ENCODE peak calls at places on chromosomes 16 and 17, in eight cellular contexts. One of them, this sample, is unnamed.

GRCh38 chr17:4590981-4591453 is 6.7 kb downstream of the SMTNL2 start:
- DNase-seq in activated naive CD8-positive, alpha-beta T cell treated with anti-CD3 and anti-CD28 coated beads, Interleukin-2, amount 50 U/mL, for 16 hours: no peak
- DNase-seq in GM23338: no peak
- DNase-seq in WTC11: no peak
- DNase-seq in HCT116: no peak
- DNase-seq in stimulated activated CD8-positive, alpha-beta memory T cell treated with anti-CD3 and anti-CD28 coated beads, Interleukin-4, amount 100 ng/mL, for 4 hours: no peak
- DNase-seq in activated T-cell treated with anti-CD3 and anti-CD28 coated beads for 1 hour: no peak
- DNase-seq in GM04503: no peak
- DNase-seq in this sample: no peak

GRCh38 chr17:46929413-46929812 is 6.5 kb downstream of the GOSR2 start:
- DNase-seq in activated naive CD8-positive, alpha-beta T cell treated with anti-CD3 and anti-CD28 coated beads, Interleukin-2, amount 50 U/mL, for 16 hours: no peak
- DNase-seq in GM23338: no peak
- DNase-seq in WTC11: no peak
- DNase-seq in HCT116: no peak
- DNase-seq in stimulated activated CD8-positive, alpha-beta memory T cell treated with anti-CD3 and anti-CD28 coated beads, Interleukin-4, amount 100 ng/mL, for 4 hours: no peak
- DNase-seq in activated T-cell treated with anti-CD3 and anti-CD28 coated beads for 1 hour: no peak
- DNase-seq in GM04503: no peak
- DNase-seq in this sample: no peak

GRCh38 chr16:1908983-1909382 is 9.2 kb downstream of the HS3ST6 start:
- DNase-seq in activated naive CD8-positive, alpha-beta T cell treated with anti-CD3 and anti-CD28 coated beads, Interleukin-2, amount 50 U/mL, for 16 hours: no peak
- DNase-seq in GM23338: no peak
- DNase-seq in WTC11: no peak
- DNase-seq in HCT116: no peak
- DNase-seq in stimulated activated CD8-positive, alpha-beta memory T cell treated with anti-CD3 and anti-CD28 coated beads, Interleukin-4, amount 100 ng/mL, for 4 hours: no peak
- DNase-seq in activated T-cell treated with anti-CD3 and anti-CD28 coated beads for 1 hour: no peak
- DNase-seq in GM04503: no peak
- DNase-seq in this sample: no peak

GRCh38 chr17:15377608-15378007 is 36.2 kb upstream of the TEKT3 start:
- DNase-seq in activated naive CD8-positive, alpha-beta T cell treated with anti-CD3 and anti-CD28 coated beads, Interleukin-2, amount 50 U/mL, for 16 hours: no peak
- DNase-seq in GM23338: peak; percentile 13
- DNase-seq in WTC11: no peak
- DNase-seq in HCT116: peak; percentile 10
- DNase-seq in stimulated activated CD8-positive, alpha-beta memory T cell treated with anti-CD3 and anti-CD28 coated beads, Interleukin-4, amount 100 ng/mL, for 4 hours: no peak
- DNase-seq in activated T-cell treated with anti-CD3 and anti-CD28 coated beads for 1 hour: no peak
- DNase-seq in GM04503: peak; percentile 70
- DNase-seq in this sample: no peak

GRCh38 chr16:14608604-14609003 is 21.5 kb downstream of the PARN start:
- DNase-seq in activated naive CD8-positive, alpha-beta T cell treated with anti-CD3 and anti-CD28 coated beads, Interleukin-2, amount 50 U/mL, for 16 hours: no peak
- DNase-seq in GM23338: no peak
- DNase-seq in WTC11: no peak
- DNase-seq in HCT116: no peak
- DNase-seq in stimulated activated CD8-positive, alpha-beta memory T cell treated with anti-CD3 and anti-CD28 coated beads, Interleukin-4, amount 100 ng/mL, for 4 hours: no peak
- DNase-seq in activated T-cell treated with anti-CD3 and anti-CD28 coated beads for 1 hour: no peak
- DNase-seq in GM04503: no peak
- DNase-seq in this sample: no peak

GRCh38 chr17:307295-307691 is 45.3 kb downstream of the RPH3AL start:
- DNase-seq in activated naive CD8-positive, alpha-beta T cell treated with anti-CD3 and anti-CD28 coated beads, Interleukin-2, amount 50 U/mL, for 16 hours: no peak
- DNase-seq in GM23338: no peak
- DNase-seq in WTC11: no peak
- DNase-seq in HCT116: no peak
- DNase-seq in stimulated activated CD8-positive, alpha-beta memory T cell treated with anti-CD3 and anti-CD28 coated beads, Interleukin-4, amount 100 ng/mL, for 4 hours: no peak
- DNase-seq in activated T-cell treated with anti-CD3 and anti-CD28 coated beads for 1 hour: no peak
- DNase-seq in GM04503: no peak
- DNase-seq in this sample: no peak

GRCh38 chr17:32622540-32622939 is 135.7 kb downstream of the CDK5R1 start:
- DNase-seq in activated naive CD8-positive, alpha-beta T cell treated with anti-CD3 and anti-CD28 coated beads, Interleukin-2, amount 50 U/mL, for 16 hours: no peak
- DNase-seq in GM23338: no peak
- DNase-seq in WTC11: no peak
- DNase-seq in HCT116: no peak
- DNase-seq in stimulated activated CD8-positive, alpha-beta memory T cell treated with anti-CD3 and anti-CD28 coated beads, Interleukin-4, amount 100 ng/mL, for 4 hours: no peak
- DNase-seq in activated T-cell treated with anti-CD3 and anti-CD28 coated beads for 1 hour: no peak
- DNase-seq in GM04503: no peak
- DNase-seq in this sample: no peak

GRCh38 chr16:4474192-4474961 is at the start of gene NMRAL1:
- DNase-seq in activated naive CD8-positive, alpha-beta T cell treated with anti-CD3 and anti-CD28 coated beads, Interleukin-2, amount 50 U/mL, for 16 hours: peak; percentile 58
- DNase-seq in GM23338: peak; percentile 98
- DNase-seq in WTC11: peak; percentile 94
- DNase-seq in HCT116: peak; percentile 84
- DNase-seq in stimulated activated CD8-positive, alpha-beta memory T cell treated with anti-CD3 and anti-CD28 coated beads, Interleukin-4, amount 100 ng/mL, for 4 hours: peak; percentile 62
- DNase-seq in activated T-cell treated with anti-CD3 and anti-CD28 coated beads for 1 hour: peak; percentile 71
- DNase-seq in GM04503: peak; percentile 49
- DNase-seq in this sample: peak; percentile 52

GRCh38 chr17:170130-170654 is 11.3 kb downstream of the DOC2B start:
- DNase-seq in activated naive CD8-positive, alpha-beta T cell treated with anti-CD3 and anti-CD28 coated beads, Interleukin-2, amount 50 U/mL, for 16 hours: no peak
- DNase-seq in GM23338: no peak
- DNase-seq in WTC11: no peak
- DNase-seq in HCT116: no peak
- DNase-seq in stimulated activated CD8-positive, alpha-beta memory T cell treated with anti-CD3 and anti-CD28 coated beads, Interleukin-4, amount 100 ng/mL, for 4 hours: no peak
- DNase-seq in activated T-cell treated with anti-CD3 and anti-CD28 coated beads for 1 hour: no peak
- DNase-seq in GM04503: no peak
- DNase-seq in this sample: no peak

GRCh38 chr17:30091771-30092170 is 24.8 kb upstream of the NSRP1 start:
- DNase-seq in activated naive CD8-positive, alpha-beta T cell treated with anti-CD3 and anti-CD28 coated beads, Interleukin-2, amount 50 U/mL, for 16 hours: no peak
- DNase-seq in GM23338: no peak
- DNase-seq in WTC11: no peak
- DNase-seq in HCT116: peak; percentile 10
- DNase-seq in stimulated activated CD8-positive, alpha-beta memory T cell treated with anti-CD3 and anti-CD28 coated beads, Interleukin-4, amount 100 ng/mL, for 4 hours: no peak
- DNase-seq in activated T-cell treated with anti-CD3 and anti-CD28 coated beads for 1 hour: no peak
- DNase-seq in GM04503: peak; percentile 71
- DNase-seq in this sample: no peak

GRCh38 chr17:42686520-42687137 is 4.3 kb downstream of the CNTNAP1 start:
- DNase-seq in activated naive CD8-positive, alpha-beta T cell treated with anti-CD3 and anti-CD28 coated beads, Interleukin-2, amount 50 U/mL, for 16 hours: no peak
- DNase-seq in GM23338: no peak
- DNase-seq in WTC11: no peak
- DNase-seq in HCT116: no peak
- DNase-seq in stimulated activated CD8-positive, alpha-beta memory T cell treated with anti-CD3 and anti-CD28 coated beads, Interleukin-4, amount 100 ng/mL, for 4 hours: no peak
- DNase-seq in activated T-cell treated with anti-CD3 and anti-CD28 coated beads for 1 hour: no peak
- DNase-seq in GM04503: no peak
- DNase-seq in this sample: no peak

GRCh38 chr16:626174-626765 is 4.5 kb upstream of the WFIKKN1 start:
- DNase-seq in activated naive CD8-positive, alpha-beta T cell treated with anti-CD3 and anti-CD28 coated beads, Interleukin-2, amount 50 U/mL, for 16 hours: no peak
- DNase-seq in GM23338: no peak
- DNase-seq in WTC11: no peak
- DNase-seq in HCT116: no peak
- DNase-seq in stimulated activated CD8-positive, alpha-beta memory T cell treated with anti-CD3 and anti-CD28 coated beads, Interleukin-4, amount 100 ng/mL, for 4 hours: no peak
- DNase-seq in activated T-cell treated with anti-CD3 and anti-CD28 coated beads for 1 hour: no peak
- DNase-seq in GM04503: no peak
- DNase-seq in this sample: no peak

GRCh38 chr17:29243792-29244191 is 2.9 kb upstream of the CRYBA1 start:
- DNase-seq in activated naive CD8-positive, alpha-beta T cell treated with anti-CD3 and anti-CD28 coated beads, Interleukin-2, amount 50 U/mL, for 16 hours: no peak
- DNase-seq in GM23338: peak; percentile 71
- DNase-seq in WTC11: peak; percentile 47
- DNase-seq in HCT116: no peak
- DNase-seq in stimulated activated CD8-positive, alpha-beta memory T cell treated with anti-CD3 and anti-CD28 coated beads, Interleukin-4, amount 100 ng/mL, for 4 hours: no peak
- DNase-seq in activated T-cell treated with anti-CD3 and anti-CD28 coated beads for 1 hour: no peak
- DNase-seq in GM04503: no peak
- DNase-seq in this sample: no peak

GRCh38 chr16:53580038-53580802 is 77.2 kb upstream of the AKTIP start:
- DNase-seq in activated naive CD8-positive, alpha-beta T cell treated with anti-CD3 and anti-CD28 coated beads, Interleukin-2, amount 50 U/mL, for 16 hours: no peak
- DNase-seq in GM23338: no peak
- DNase-seq in WTC11: no peak
- DNase-seq in HCT116: no peak
- DNase-seq in stimulated activated CD8-positive, alpha-beta memory T cell treated with anti-CD3 and anti-CD28 coated beads, Interleukin-4, amount 100 ng/mL, for 4 hours: no peak
- DNase-seq in activated T-cell treated with anti-CD3 and anti-CD28 coated beads for 1 hour: no peak
- DNase-seq in GM04503: no peak
- DNase-seq in this sample: no peak

GRCh38 chr16:84751947-84752346 is 52.1 kb downstream of the USP10 start:
- DNase-seq in activated naive CD8-positive, alpha-beta T cell treated with anti-CD3 and anti-CD28 coated beads, Interleukin-2, amount 50 U/mL, for 16 hours: no peak
- DNase-seq in GM23338: no peak
- DNase-seq in WTC11: no peak
- DNase-seq in HCT116: no peak
- DNase-seq in stimulated activated CD8-positive, alpha-beta memory T cell treated with anti-CD3 and anti-CD28 coated beads, Interleukin-4, amount 100 ng/mL, for 4 hours: no peak
- DNase-seq in activated T-cell treated with anti-CD3 and anti-CD28 coated beads for 1 hour: no peak
- DNase-seq in GM04503: no peak
- DNase-seq in this sample: no peak

GRCh38 chr16:17273142-17273561 is 197.6 kb downstream of the XYLT1 start:
- DNase-seq in activated naive CD8-positive, alpha-beta T cell treated with anti-CD3 and anti-CD28 coated beads, Interleukin-2, amount 50 U/mL, for 16 hours: no peak
- DNase-seq in GM23338: no peak
- DNase-seq in WTC11: no peak
- DNase-seq in HCT116: peak; percentile 69
- DNase-seq in stimulated activated CD8-positive, alpha-beta memory T cell treated with anti-CD3 and anti-CD28 coated beads, Interleukin-4, amount 100 ng/mL, for 4 hours: peak; percentile 13
- DNase-seq in activated T-cell treated with anti-CD3 and anti-CD28 coated beads for 1 hour: no peak
- DNase-seq in GM04503: peak; percentile 77
- DNase-seq in this sample: no peak

GRCh38 chr16:81094771-81095251 is 1.4 kb downstream of the GCSH start:
- DNase-seq in activated naive CD8-positive, alpha-beta T cell treated with anti-CD3 and anti-CD28 coated beads, Interleukin-2, amount 50 U/mL, for 16 hours: no peak
- DNase-seq in GM23338: no peak
- DNase-seq in WTC11: no peak
- DNase-seq in HCT116: no peak
- DNase-seq in stimulated activated CD8-positive, alpha-beta memory T cell treated with anti-CD3 and anti-CD28 coated beads, Interleukin-4, amount 100 ng/mL, for 4 hours: no peak
- DNase-seq in activated T-cell treated with anti-CD3 and anti-CD28 coated beads for 1 hour: no peak
- DNase-seq in GM04503: no peak
- DNase-seq in this sample: no peak

GRCh38 chr16:51151951-51152663 is 1.0 kb upstream of the SALL1 start:
- DNase-seq in activated naive CD8-positive, alpha-beta T cell treated with anti-CD3 and anti-CD28 coated beads, Interleukin-2, amount 50 U/mL, for 16 hours: no peak
- DNase-seq in GM23338: peak; percentile 88
- DNase-seq in WTC11: peak; percentile 88
- DNase-seq in HCT116: no peak
- DNase-seq in stimulated activated CD8-positive, alpha-beta memory T cell treated with anti-CD3 and anti-CD28 coated beads, Interleukin-4, amount 100 ng/mL, for 4 hours: no peak
- DNase-seq in activated T-cell treated with anti-CD3 and anti-CD28 coated beads for 1 hour: no peak
- DNase-seq in GM04503: peak; percentile 56
- DNase-seq in this sample: no peak

GRCh38 chr16:85429776-85430522 is 183.2 kb upstream of the GSE1 start:
- DNase-seq in activated naive CD8-positive, alpha-beta T cell treated with anti-CD3 and anti-CD28 coated beads, Interleukin-2, amount 50 U/mL, for 16 hours: no peak
- DNase-seq in GM23338: no peak
- DNase-seq in WTC11: no peak
- DNase-seq in HCT116: no peak
- DNase-seq in stimulated activated CD8-positive, alpha-beta memory T cell treated with anti-CD3 and anti-CD28 coated beads, Interleukin-4, amount 100 ng/mL, for 4 hours: no peak
- DNase-seq in activated T-cell treated with anti-CD3 and anti-CD28 coated beads for 1 hour: no peak
- DNase-seq in GM04503: no peak
- DNase-seq in this sample: no peak

GRCh38 chr17:2853111-2853721 is 57.0 kb downstream of the RAP1GAP2 start:
- DNase-seq in activated naive CD8-positive, alpha-beta T cell treated with anti-CD3 and anti-CD28 coated beads, Interleukin-2, amount 50 U/mL, for 16 hours: no peak
- DNase-seq in GM23338: peak; percentile 74
- DNase-seq in WTC11: peak; percentile 71
- DNase-seq in HCT116: no peak
- DNase-seq in stimulated activated CD8-positive, alpha-beta memory T cell treated with anti-CD3 and anti-CD28 coated beads, Interleukin-4, amount 100 ng/mL, for 4 hours: no peak
- DNase-seq in activated T-cell treated with anti-CD3 and anti-CD28 coated beads for 1 hour: peak; percentile 20
- DNase-seq in GM04503: no peak
- DNase-seq in this sample: no peak

GRCh38 chr17:77287432-77288068 is 146.8 kb downstream of the SEC14L1 start:
- DNase-seq in activated naive CD8-positive, alpha-beta T cell treated with anti-CD3 and anti-CD28 coated beads, Interleukin-2, amount 50 U/mL, for 16 hours: no peak
- DNase-seq in GM23338: peak; percentile 49
- DNase-seq in WTC11: peak; percentile 33
- DNase-seq in HCT116: peak; percentile 92
- DNase-seq in stimulated activated CD8-positive, alpha-beta memory T cell treated with anti-CD3 and anti-CD28 coated beads, Interleukin-4, amount 100 ng/mL, for 4 hours: no peak
- DNase-seq in activated T-cell treated with anti-CD3 and anti-CD28 coated beads for 1 hour: no peak
- DNase-seq in GM04503: peak; percentile 86
- DNase-seq in this sample: no peak

GRCh38 chr17:81042606-81043005 is 7.7 kb downstream of the BAIAP2 start:
- DNase-seq in activated naive CD8-positive, alpha-beta T cell treated with anti-CD3 and anti-CD28 coated beads, Interleukin-2, amount 50 U/mL, for 16 hours: no peak
- DNase-seq in GM23338: no peak
- DNase-seq in WTC11: no peak
- DNase-seq in HCT116: no peak
- DNase-seq in stimulated activated CD8-positive, alpha-beta memory T cell treated with anti-CD3 and anti-CD28 coated beads, Interleukin-4, amount 100 ng/mL, for 4 hours: no peak
- DNase-seq in activated T-cell treated with anti-CD3 and anti-CD28 coated beads for 1 hour: no peak
- DNase-seq in GM04503: no peak
- DNase-seq in this sample: no peak

GRCh38 chr17:4072487-4073157 is 70.2 kb downstream of the ZZEF1 start:
- DNase-seq in activated naive CD8-positive, alpha-beta T cell treated with anti-CD3 and anti-CD28 coated beads, Interleukin-2, amount 50 U/mL, for 16 hours: no peak
- DNase-seq in GM23338: no peak
- DNase-seq in WTC11: no peak
- DNase-seq in HCT116: no peak
- DNase-seq in stimulated activated CD8-positive, alpha-beta memory T cell treated with anti-CD3 and anti-CD28 coated beads, Interleukin-4, amount 100 ng/mL, for 4 hours: no peak
- DNase-seq in activated T-cell treated with anti-CD3 and anti-CD28 coated beads for 1 hour: no peak
- DNase-seq in GM04503: peak; percentile 39
- DNase-seq in this sample: no peak

GRCh38 chr17:73429440-73430164 is 117.8 kb upstream of the CDC42EP4 start:
- DNase-seq in activated naive CD8-positive, alpha-beta T cell treated with anti-CD3 and anti-CD28 coated beads, Interleukin-2, amount 50 U/mL, for 16 hours: peak; percentile 75
- DNase-seq in GM23338: peak; percentile 92
- DNase-seq in WTC11: peak; percentile 93
- DNase-seq in HCT116: peak; percentile 62
- DNase-seq in stimulated activated CD8-positive, alpha-beta memory T cell treated with anti-CD3 and anti-CD28 coated beads, Interleukin-4, amount 100 ng/mL, for 4 hours: peak; percentile 62
- DNase-seq in activated T-cell treated with anti-CD3 and anti-CD28 coated beads for 1 hour: peak; percentile 90
- DNase-seq in GM04503: peak; percentile 5
- DNase-seq in this sample: no peak

GRCh38 chr17:48619821-48620496 is 4.9 kb upstream of the HOXB8 start:
- DNase-seq in activated naive CD8-positive, alpha-beta T cell treated with anti-CD3 and anti-CD28 coated beads, Interleukin-2, amount 50 U/mL, for 16 hours: no peak
- DNase-seq in GM23338: peak; percentile 53
- DNase-seq in WTC11: no peak
- DNase-seq in HCT116: no peak
- DNase-seq in stimulated activated CD8-positive, alpha-beta memory T cell treated with anti-CD3 and anti-CD28 coated beads, Interleukin-4, amount 100 ng/mL, for 4 hours: no peak
- DNase-seq in activated T-cell treated with anti-CD3 and anti-CD28 coated beads for 1 hour: no peak
- DNase-seq in GM04503: no peak
- DNase-seq in this sample: no peak

GRCh38 chr17:66459811-66460270 is 157.4 kb downstream of the PRKCA start:
- DNase-seq in activated naive CD8-positive, alpha-beta T cell treated with anti-CD3 and anti-CD28 coated beads, Interleukin-2, amount 50 U/mL, for 16 hours: no peak
- DNase-seq in GM23338: no peak
- DNase-seq in WTC11: no peak
- DNase-seq in HCT116: peak; percentile 77
- DNase-seq in stimulated activated CD8-positive, alpha-beta memory T cell treated with anti-CD3 and anti-CD28 coated beads, Interleukin-4, amount 100 ng/mL, for 4 hours: no peak
- DNase-seq in activated T-cell treated with anti-CD3 and anti-CD28 coated beads for 1 hour: no peak
- DNase-seq in GM04503: peak; percentile 94
- DNase-seq in this sample: no peak

GRCh38 chr17:80219777-80220708 is at the start of the genes SGSH and SLC26A11:
- DNase-seq in activated naive CD8-positive, alpha-beta T cell treated with anti-CD3 and anti-CD28 coated beads, Interleukin-2, amount 50 U/mL, for 16 hours: peak; percentile 29
- DNase-seq in GM23338: peak; percentile 94
- DNase-seq in WTC11: peak; percentile 91
- DNase-seq in HCT116: peak; percentile 13
- DNase-seq in stimulated activated CD8-positive, alpha-beta memory T cell treated with anti-CD3 and anti-CD28 coated beads, Interleukin-4, amount 100 ng/mL, for 4 hours: peak; percentile 10
- DNase-seq in activated T-cell treated with anti-CD3 and anti-CD28 coated beads for 1 hour: peak; percentile 49
- DNase-seq in GM04503: no peak
- DNase-seq in this sample: no peak

GRCh38 chr17:17214646-17215436 is 8.7 kb upstream of the PLD6 start:
- DNase-seq in activated naive CD8-positive, alpha-beta T cell treated with anti-CD3 and anti-CD28 coated beads, Interleukin-2, amount 50 U/mL, for 16 hours: no peak
- DNase-seq in GM23338: no peak
- DNase-seq in WTC11: no peak
- DNase-seq in HCT116: no peak
- DNase-seq in stimulated activated CD8-positive, alpha-beta memory T cell treated with anti-CD3 and anti-CD28 coated beads, Interleukin-4, amount 100 ng/mL, for 4 hours: no peak
- DNase-seq in activated T-cell treated with anti-CD3 and anti-CD28 coated beads for 1 hour: no peak
- DNase-seq in GM04503: no peak
- DNase-seq in this sample: no peak

GRCh38 chr16:28534542-28535373 is 4.0 kb downstream of the NUPR1 start:
- DNase-seq in activated naive CD8-positive, alpha-beta T cell treated with anti-CD3 and anti-CD28 coated beads, Interleukin-2, amount 50 U/mL, for 16 hours: no peak
- DNase-seq in GM23338: no peak
- DNase-seq in WTC11: no peak
- DNase-seq in HCT116: no peak
- DNase-seq in stimulated activated CD8-positive, alpha-beta memory T cell treated with anti-CD3 and anti-CD28 coated beads, Interleukin-4, amount 100 ng/mL, for 4 hours: no peak
- DNase-seq in activated T-cell treated with anti-CD3 and anti-CD28 coated beads for 1 hour: no peak
- DNase-seq in GM04503: peak; percentile 69
- DNase-seq in this sample: no peak

GRCh38 chr16:19105891-19106624 is 7.7 kb upstream of the ITPRIPL2 start:
- DNase-seq in activated naive CD8-positive, alpha-beta T cell treated with anti-CD3 and anti-CD28 coated beads, Interleukin-2, amount 50 U/mL, for 16 hours: no peak
- DNase-seq in GM23338: peak; percentile 15
- DNase-seq in WTC11: no peak
- DNase-seq in HCT116: no peak
- DNase-seq in stimulated activated CD8-positive, alpha-beta memory T cell treated with anti-CD3 and anti-CD28 coated beads, Interleukin-4, amount 100 ng/mL, for 4 hours: no peak
- DNase-seq in activated T-cell treated with anti-CD3 and anti-CD28 coated beads for 1 hour: no peak
- DNase-seq in GM04503: no peak
- DNase-seq in this sample: no peak

GRCh38 chr17:7466644-7467341 is 12.6 kb downstream of the ZBTB4 start:
- DNase-seq in activated naive CD8-positive, alpha-beta T cell treated with anti-CD3 and anti-CD28 coated beads, Interleukin-2, amount 50 U/mL, for 16 hours: no peak
- DNase-seq in GM23338: no peak
- DNase-seq in WTC11: no peak
- DNase-seq in HCT116: no peak
- DNase-seq in stimulated activated CD8-positive, alpha-beta memory T cell treated with anti-CD3 and anti-CD28 coated beads, Interleukin-4, amount 100 ng/mL, for 4 hours: no peak
- DNase-seq in activated T-cell treated with anti-CD3 and anti-CD28 coated beads for 1 hour: no peak
- DNase-seq in GM04503: no peak
- DNase-seq in this sample: no peak

GRCh38 chr17:82227629-82228277 is 1.1 kb upstream of the SLC16A3 start:
- DNase-seq in activated naive CD8-positive, alpha-beta T cell treated with anti-CD3 and anti-CD28 coated beads, Interleukin-2, amount 50 U/mL, for 16 hours: no peak
- DNase-seq in GM23338: no peak
- DNase-seq in WTC11: no peak
- DNase-seq in HCT116: no peak
- DNase-seq in stimulated activated CD8-positive, alpha-beta memory T cell treated with anti-CD3 and anti-CD28 coated beads, Interleukin-4, amount 100 ng/mL, for 4 hours: no peak
- DNase-seq in activated T-cell treated with anti-CD3 and anti-CD28 coated beads for 1 hour: no peak
- DNase-seq in GM04503: no peak
- DNase-seq in this sample: no peak

GRCh38 chr16:12613131-12613991 is 190.3 kb downstream of the CPPED1 start:
- DNase-seq in activated naive CD8-positive, alpha-beta T cell treated with anti-CD3 and anti-CD28 coated beads, Interleukin-2, amount 50 U/mL, for 16 hours: peak; percentile 18
- DNase-seq in GM23338: peak; percentile 25
- DNase-seq in WTC11: no peak
- DNase-seq in HCT116: peak; percentile 94
- DNase-seq in stimulated activated CD8-positive, alpha-beta memory T cell treated with anti-CD3 and anti-CD28 coated beads, Interleukin-4, amount 100 ng/mL, for 4 hours: peak; percentile 24
- DNase-seq in activated T-cell treated with anti-CD3 and anti-CD28 coated beads for 1 hour: no peak
- DNase-seq in GM04503: no peak
- DNase-seq in this sample: no peak